ENCODE peak calls at places on chromosomes 11 and 22, in five cellular contexts. C is HepG2, J is NCI-H446 treated with DMSO at 0.1 percent for 48 hours, B is AG04449, Y is activated gamma-delta T cell treated with Interleukin-2 at 50 U/mL for 16 hours. W is an unnamed sample.

GRCh38 chr11:119729581-119730346 is 764 bp upstream of the NECTIN1 start:
- DNase-seq in C (no peak), J (no peak), B (no peak), Y (no peak), W (no peak)

GRCh38 chr11:46293616-46294015 is 16.2 kb downstream of the CREB3L1 start:
- DNase-seq in C (no peak), J (no peak), B (peak; percentile 92), Y (no peak), W (peak; percentile 90)

GRCh38 chr22:50737728-50738648 is at the start of gene ACR:
- DNase-seq in C (no peak), J (no peak), B (no peak), Y (peak; percentile 2), W (no peak)

GRCh38 chr11:72136677-72137255 is 1.2 kb downstream of the FOLR3 start:
- DNase-seq in C (no peak), J (no peak), B (no peak), Y (no peak), W (no peak)

GRCh38 chr22:29954203-29954855 is 71.4 kb downstream of the MTMR3 start:
- DNase-seq in C (no peak), J (no peak), B (no peak), Y (no peak), W (no peak)

GRCh38 chr11:45798793-45799441 is 6.0 kb upstream of the SLC35C1 start:
- DNase-seq in C (peak; percentile 59), J (peak; percentile 16), B (no peak), Y (no peak), W (no peak)

GRCh38 chr11:134040386-134041297 is 28.2 kb upstream of the JAM3 start:
- DNase-seq in C (no peak), J (no peak), B (peak; percentile 54), Y (no peak), W (no peak)

GRCh38 chr11:2702771-2703486 is 3.1 kb upstream of the KCNQ1OT1 start:
- DNase-seq in C (no peak), J (no peak), B (no peak), Y (no peak), W (no peak)

GRCh38 chr11:130980463-130980862 is 64.2 kb upstream of the SNX19 start:
- DNase-seq in C (no peak), J (no peak), B (no peak), Y (no peak), W (no peak)

GRCh38 chr11:8531982-8532381 is 62.0 kb downstream of the STK33 start:
- DNase-seq in C (no peak), J (no peak), B (no peak), Y (no peak), W (no peak)

GRCh38 chr11:73404048-73404447 is 27.8 kb downstream of the RELT start:
- DNase-seq in C (peak; percentile 74), J (peak; percentile 34), B (no peak), Y (no peak), W (no peak)

GRCh38 chr11:106463154-106463553 is 385.7 kb downstream of the AASDHPPT start:
- DNase-seq in C (no peak), J (no peak), B (no peak), Y (no peak), W (no peak)

GRCh38 chr22:27088026-27088425 is 430.6 kb downstream of the MIAT start:
- DNase-seq in C (no peak), J (no peak), B (peak; percentile 50), Y (no peak), W (no peak)

GRCh38 chr11:96090711-96091110 is 166.8 kb upstream of the MTMR2 start:
- DNase-seq in C (peak; percentile 77), J (no peak), B (peak; percentile 70), Y (no peak), W (no peak)

GRCh38 chr11:405976-406795 is 8.6 kb downstream of the SIGIRR start:
- DNase-seq in C (no peak), J (no peak), B (no peak), Y (no peak), W (no peak)

GRCh38 chr22:38982008-38982927 is at the start of gene APOBEC3B:
- DNase-seq in C (peak; percentile 86), J (no peak), B (peak; percentile 73), Y (peak; percentile 65), W (peak; percentile 58)

GRCh38 chr11:122167100-122167499 is 51.1 kb upstream of the BLID start:
- DNase-seq in C (no peak), J (no peak), B (peak; percentile 47), Y (no peak), W (peak; percentile 50)

GRCh38 chr11:5992604-5993251 is 5.9 kb upstream of the OR52L1 start:
- DNase-seq in C (peak; percentile 6), J (no peak), B (no peak), Y (no peak), W (no peak)

GRCh38 chr22:27242917-27243589 is 558.5 kb downstream of the MN1 start:
- DNase-seq in C (no peak), J (no peak), B (no peak), Y (no peak), W (no peak)

GRCh38 chr11:11620251-11620965 is 1.4 kb downstream of the GALNT18 start:
- DNase-seq in C (no peak), J (no peak), B (no peak), Y (no peak), W (no peak)

W was measured in skeletal muscle cell.